ENCODE peak calls at places on chromosome X, in five cellular contexts. L, G, W, U and T are unnamed samples.

GRCh38 chrX:130772313-130773140 is 130.5 kb downstream of the ENOX2 start:
- DNase-seq in L (peak; percentile 85), G (peak; percentile 5), W (no peak), U (no peak), T (no peak)

GRCh38 chrX:15511563-15511962 is 11.0 kb downstream of the BMX start:
- DNase-seq in L (no peak), G (no peak), W (no peak), U (peak; percentile 7), T (peak; percentile 93)

GRCh38 chrX:120087289-120088017 is 10.0 kb upstream of the RHOXF2B start:
- DNase-seq in L (no peak), G (no peak), W (no peak), U (no peak), T (no peak)

GRCh38 chrX:42955349-42955748 is 177.4 kb upstream of the PPP1R2C start:
- DNase-seq in L (no peak), G (no peak), W (no peak), U (no peak), T (no peak)

GRCh38 chrX:110062919-110063318 is 60.0 kb downstream of the TMEM164 start:
- DNase-seq in L (no peak), G (no peak), W (no peak), U (no peak), T (no peak)

GRCh38 chrX:47187106-47187677 is 6.4 kb upstream of the UBA1 start:
- DNase-seq in L (no peak), G (peak; percentile 45), W (no peak), U (no peak), T (no peak)

GRCh38 chrX:6149231-6149870 is 79.3 kb downstream of the NLGN4X start:
- DNase-seq in L (peak; percentile 60), G (no peak), W (no peak), U (no peak), T (no peak)

GRCh38 chrX:104712515-104712914 is 146.5 kb downstream of the IL1RAPL2 start:
- DNase-seq in L (no peak), G (peak; percentile 16), W (no peak), U (no peak), T (no peak)

GRCh38 chrX:48487362-48487785 is 11.4 kb downstream of the FTSJ1 start:
- DNase-seq in L (no peak), G (peak; percentile 93), W (no peak), U (peak; percentile 86), T (no peak)